ENCODE peak calls at places on chromosomes 3 and 15, in four cellular contexts. Y, X, W and V are unnamed samples.

GRCh38 chr3:61985020-61985419 is 388.3 kb downstream of the FEZF2 start:
- DNase-seq in Y (no peak), X (no peak), W (no peak), V (no peak)

GRCh38 chr3:87410110-87410509 is 133.7 kb upstream of the POU1F1 start:
- DNase-seq in W (no peak), Y (no peak), X (no peak), V (no peak)

GRCh38 chr3:51706788-51707731 is at the start of gene GRM2:
- DNase-seq in X (peak), W (peak), Y (peak), V (peak)

GRCh38 chr3:141112686-141113255 is 61.6 kb downstream of the SPSB4 start:
- DNase-seq in X (no peak), Y (no peak), W (no peak), V (no peak)

GRCh38 chr15:40695469-40695910 is 516 bp downstream of the RAD51 start:
- DNase-seq in X (peak), W (no peak), Y (no peak), V (no peak)

GRCh38 chr15:100348578-100348977 is 6.8 kb upstream of the ADAMTS17 start:
- DNase-seq in Y (no peak), W (peak), X (no peak), V (no peak)

GRCh38 chr3:70833510-70833835 is 521.0 kb upstream of the MDFIC2 start:
- DNase-seq in W (no peak), X (no peak), Y (no peak), V (no peak)

GRCh38 chr3:73656241-73656890 is 31.6 kb upstream of the PDZRN3 start:
- DNase-seq in Y (no peak), W (no peak), X (no peak), V (no peak)

GRCh38 chr3:71062037-71062919 is 521.2 kb downstream of the FOXP1 start:
- DNase-seq in W (no peak), Y (no peak), X (no peak), V (no peak)

GRCh38 chr3:33665294-33665693 is 52.8 kb downstream of the CLASP2 start:
- DNase-seq in X (no peak), Y (no peak), W (no peak), V (no peak)

GRCh38 chr3:52058111-52058510 is 1.7 kb upstream of the DUSP7 start:
- DNase-seq in Y (no peak), X (no peak), W (no peak), V (no peak)

GRCh38 chr15:49145651-49146609 is 9.5 kb downstream of the COPS2 start:
- DNase-seq in W (peak), Y (no peak), X (peak), V (peak)

GRCh38 chr3:79032686-79033318 is 735.0 kb downstream of the ROBO1 start:
- DNase-seq in X (no peak), Y (no peak), W (peak), V (peak)

GRCh38 chr3:190017575-190018288 is 103.0 kb downstream of the P3H2 start:
- DNase-seq in X (peak), W (peak), Y (no peak), V (peak)

GRCh38 chr3:72230774-72231379 is 445.9 kb upstream of the PROK2 start:
- DNase-seq in W (no peak), X (no peak), Y (no peak), V (no peak)

GRCh38 chr15:88613074-88613944 is 7.8 kb upstream of the AEN start:
- DNase-seq in Y (no peak), W (peak), X (no peak), V (no peak)

GRCh38 chr3:46881819-46882376 is 4.4 kb downstream of the PTH1R start:
- DNase-seq in X (no peak), W (peak), Y (no peak), V (peak)

GRCh38 chr3:37686225-37686624 is 175.5 kb upstream of the CTDSPL start:
- DNase-seq in W (peak), X (no peak), Y (no peak), V (peak)

GRCh38 chr3:196323723-196324122 is 5.7 kb upstream of the DYNLT2B start:
- DNase-seq in Y (no peak), X (no peak), W (peak), V (peak)

GRCh38 chr3:168091299-168091852 is 4.3 kb downstream of the GOLIM4 start:
- DNase-seq in X (no peak), Y (no peak), W (no peak), V (no peak)

GRCh38 chr15:42974202-42974862 is 53.8 kb upstream of the TTBK2 start:
- DNase-seq in X (no peak), Y (no peak), W (no peak), V (no peak)

GRCh38 chr15:42973114-42973513 is 52.5 kb upstream of the TTBK2 start:
- DNase-seq in Y (no peak), W (no peak), X (no peak), V (no peak)

DNA sequence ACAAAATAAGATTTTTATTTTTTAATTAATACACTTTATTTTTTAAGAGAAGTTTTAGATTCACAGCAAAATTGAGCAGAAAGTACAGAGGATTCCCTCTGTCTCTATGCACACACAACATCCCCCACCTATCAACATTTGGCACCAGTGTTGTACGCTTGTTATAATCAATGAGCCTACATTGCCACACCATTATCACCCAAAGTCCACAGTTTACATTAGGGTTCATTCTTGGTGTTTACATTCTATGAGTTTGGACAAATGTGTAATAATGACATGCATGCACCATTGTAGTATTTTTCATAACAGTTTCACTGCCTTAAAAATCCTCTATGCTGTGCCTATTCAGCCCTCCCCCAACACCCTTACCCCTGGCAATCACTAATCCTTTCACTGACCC is 51.3 kb upstream of the TTBK2 start:
- DNase-seq in X (no peak), W (no peak), Y (no peak), V (no peak)
- H3K27ac ChIP-seq in X (no peak), W (no peak), Y (no peak), V (no peak)

GRCh38 chr15:36358094-36358961 is 221.1 kb upstream of the CDIN1 start:
- DNase-seq in X (no peak), Y (no peak), W (no peak), V (no peak)
- H3K27ac ChIP-seq in X (no peak), Y (no peak), W (no peak), V (no peak)

GRCh38 chr3:138197058-138197457 is 10.0 kb downstream of the ARMC8 start:
- DNase-seq in X (no peak), Y (no peak), W (peak), V (peak)
- H3K27ac ChIP-seq in X (no peak), Y (no peak), W (no peak), V (no peak)

GRCh38 chr3:113233497-113233896 is 22.1 kb downstream of the BOC start:
- DNase-seq in W (no peak), X (no peak), Y (no peak), V (no peak)

GRCh38 chr3:113231827-113232253 is 20.5 kb downstream of the BOC start:
- DNase-seq in Y (no peak), X (no peak), W (peak), V (no peak)

GRCh38 chr3:113231391-113231790 is 20.0 kb downstream of the BOC start:
- DNase-seq in Y (no peak), X (no peak), W (no peak), V (no peak)

GRCh38 chr3:113234028-113234427 is 22.7 kb downstream of the BOC start:
- DNase-seq in W (no peak), X (no peak), Y (no peak), V (no peak)

DNA sequence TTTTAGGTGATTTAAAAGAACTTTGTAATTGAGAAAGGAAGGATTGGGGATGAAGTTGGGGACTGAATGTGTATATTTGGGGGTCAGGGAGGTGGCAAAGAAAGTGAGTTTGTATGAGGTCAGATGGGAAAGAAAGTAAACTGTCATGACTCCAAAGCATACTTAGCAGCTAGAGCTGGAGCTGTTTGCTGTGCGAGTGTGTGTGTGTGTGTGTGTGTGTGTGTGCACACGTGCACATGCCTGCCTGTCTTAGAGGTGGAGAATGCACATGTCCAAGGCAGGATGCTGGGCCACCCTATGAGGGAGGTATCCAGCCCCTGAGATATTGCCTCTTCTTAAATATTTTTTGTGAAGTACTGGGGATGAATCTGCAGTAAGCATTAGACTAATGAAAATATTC is 21.0 kb downstream of the BOC start:
- DNase-seq in Y (no peak), X (no peak), W (no peak), V (no peak)
- H3K27ac ChIP-seq in Y (no peak), X (no peak), W (no peak), V (no peak)

DNA sequence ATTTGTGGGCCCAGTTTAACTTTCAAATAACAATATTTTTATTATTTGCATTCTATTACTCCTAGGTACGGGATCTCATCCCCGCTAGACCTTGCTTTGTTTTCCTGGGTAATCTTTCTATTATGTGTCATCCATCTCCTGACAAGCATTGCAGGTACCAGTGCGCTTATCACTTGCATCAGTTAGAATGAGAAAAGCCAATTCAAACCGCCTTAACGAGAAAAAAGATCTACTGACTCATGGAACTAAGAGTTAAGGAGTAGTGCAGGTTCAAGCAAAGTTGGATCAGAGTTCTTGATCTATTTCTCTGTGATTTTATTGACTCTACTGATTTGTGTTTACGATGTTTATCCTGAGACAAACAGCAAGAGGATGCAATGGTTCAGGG is 70.5 kb upstream of the BHLHE40 start:
- DNase-seq in Y (no peak), W (no peak), X (no peak), V (no peak)
- H3K27ac ChIP-seq in Y (no peak), W (no peak), X (no peak), V (no peak)

GRCh38 chr3:152243301-152243711 is 25.4 kb upstream of the MBNL1 start:
- DNase-seq in W (no peak), Y (no peak), X (no peak), V (no peak)

GRCh38 chr3:152244156-152244888 is 24.4 kb upstream of the MBNL1 start:
- DNase-seq in W (no peak), Y (no peak), X (no peak), V (no peak)

GRCh38 chr3:152241142-152242067 is 27.3 kb upstream of the MBNL1 start:
- DNase-seq in W (no peak), X (no peak), Y (no peak), V (no peak)

DNA sequence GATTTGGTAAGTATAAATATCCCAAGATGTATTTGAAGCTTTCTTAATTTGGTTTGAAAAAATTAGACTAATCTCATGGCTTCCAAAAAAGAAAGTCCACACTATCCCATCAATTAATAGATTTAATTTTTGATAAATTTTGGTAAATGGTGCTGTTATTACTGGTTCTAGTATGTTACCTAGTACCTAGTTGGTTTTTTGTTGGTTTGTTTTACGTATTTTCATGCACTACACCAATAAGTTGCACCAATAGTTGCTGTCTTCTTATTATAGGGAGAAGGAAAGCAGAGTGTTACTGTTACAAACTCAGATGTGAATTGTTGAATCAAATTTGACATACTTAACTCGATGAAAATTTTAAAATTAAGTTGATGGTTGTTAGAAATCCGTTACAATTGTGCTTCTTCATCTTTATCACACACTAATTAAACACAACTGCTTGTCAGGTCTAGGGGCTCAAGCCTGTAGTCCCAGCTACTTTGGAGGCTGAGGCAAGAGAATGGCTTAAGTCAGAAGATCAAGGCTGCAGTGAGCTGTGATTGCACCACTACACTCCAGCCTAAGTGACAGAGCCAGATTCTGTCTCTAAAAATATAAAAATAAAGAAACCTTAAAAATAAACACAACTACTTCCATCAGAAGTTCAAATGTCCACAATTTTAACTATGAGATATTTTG is 23.1 kb upstream of the MBNL1 start:
- DNase-seq in W (no peak), X (no peak), Y (no peak), V (no peak)
- H3K27ac ChIP-seq in W (no peak), X (no peak), Y (peak), V (no peak)

GRCh38 chr15:94532226-94532625 is 300.9 kb downstream of the MCTP2 start:
- DNase-seq in X (no peak), Y (no peak), W (peak), V (no peak)
- H3K27ac ChIP-seq in X (no peak), Y (no peak), W (no peak), V (no peak)

GRCh38 chr3:30034246-30034991 is 572.0 kb upstream of the TGFBR2 start:
- DNase-seq in X (no peak), Y (no peak), W (no peak), V (no peak)

GRCh38 chr3:30035935-30036567 is 570.4 kb upstream of the TGFBR2 start:
- DNase-seq in Y (no peak), W (no peak), X (no peak), V (no peak)
- H3K27ac ChIP-seq in Y (no peak), W (no peak), X (no peak), V (no peak)